ENCODE peak calls at places on chromosomes 3 and 15, in nine cellular contexts. One of them, this sample, is unnamed.
A peak's percentile ranks its signal among the peaks of the same experiment; 100 is the strongest.

GRCh38 chr3:124812291-124813265 is 74.6 kb downstream of the ITGB5 start:
- DNase-seq in stimulated activated CD4-positive, alpha-beta T cell treated with anti-CD3 and anti-CD28 coated beads, Interleukin-4, amount 100 ng/mL, for 48 hours: no peak
- DNase-seq in cardiac muscle cell: no peak
- DNase-seq in progenitor cell of endocrine pancreas: no peak
- DNase-seq in GOT3: peak; percentile 30
- DNase-seq in Daoy: peak; percentile 96
- DNase-seq in effector memory CD4-positive, alpha-beta T cell: no peak
- DNase-seq in NCI-H446 treated with DMSO at 0.1 percent for 48 hours: peak; percentile 92
- DNase-seq in M059J: peak; percentile 99
- DNase-seq in this sample: peak; percentile 76

GRCh38 chr3:194588236-194588635 is 45.0 kb downstream of the TMEM44 start:
- DNase-seq in stimulated activated CD4-positive, alpha-beta T cell treated with anti-CD3 and anti-CD28 coated beads, Interleukin-4, amount 100 ng/mL, for 48 hours: no peak
- DNase-seq in cardiac muscle cell: no peak
- DNase-seq in progenitor cell of endocrine pancreas: no peak
- DNase-seq in GOT3: no peak
- DNase-seq in Daoy: no peak
- DNase-seq in effector memory CD4-positive, alpha-beta T cell: no peak
- DNase-seq in NCI-H446 treated with DMSO at 0.1 percent for 48 hours: no peak
- DNase-seq in M059J: no peak
- DNase-seq in this sample: no peak

GRCh38 chr3:100535610-100535943 is 43.2 kb downstream of the TMEM45A start:
- DNase-seq in stimulated activated CD4-positive, alpha-beta T cell treated with anti-CD3 and anti-CD28 coated beads, Interleukin-4, amount 100 ng/mL, for 48 hours: no peak
- DNase-seq in cardiac muscle cell: no peak
- DNase-seq in progenitor cell of endocrine pancreas: no peak
- DNase-seq in GOT3: no peak
- DNase-seq in Daoy: no peak
- DNase-seq in effector memory CD4-positive, alpha-beta T cell: no peak
- DNase-seq in NCI-H446 treated with DMSO at 0.1 percent for 48 hours: no peak
- DNase-seq in M059J: no peak
- DNase-seq in this sample: no peak

GRCh38 chr3:43773273-43774104 is 82.8 kb downstream of the ABHD5 start:
- DNase-seq in stimulated activated CD4-positive, alpha-beta T cell treated with anti-CD3 and anti-CD28 coated beads, Interleukin-4, amount 100 ng/mL, for 48 hours: no peak
- DNase-seq in cardiac muscle cell: peak; percentile 33
- DNase-seq in progenitor cell of endocrine pancreas: no peak
- DNase-seq in GOT3: no peak
- DNase-seq in Daoy: no peak
- DNase-seq in effector memory CD4-positive, alpha-beta T cell: peak; percentile 22
- DNase-seq in NCI-H446 treated with DMSO at 0.1 percent for 48 hours: no peak
- DNase-seq in M059J: no peak
- DNase-seq in this sample: no peak

GRCh38 chr3:183815565-183815943 is 9.8 kb downstream of the MAP6D1 start:
- DNase-seq in stimulated activated CD4-positive, alpha-beta T cell treated with anti-CD3 and anti-CD28 coated beads, Interleukin-4, amount 100 ng/mL, for 48 hours: no peak
- DNase-seq in cardiac muscle cell: no peak
- DNase-seq in progenitor cell of endocrine pancreas: no peak
- DNase-seq in GOT3: no peak
- DNase-seq in Daoy: no peak
- DNase-seq in effector memory CD4-positive, alpha-beta T cell: no peak
- DNase-seq in NCI-H446 treated with DMSO at 0.1 percent for 48 hours: no peak
- DNase-seq in M059J: no peak
- DNase-seq in this sample: no peak

GRCh38 chr3:156768390-156768789 is 57.8 kb upstream of the LEKR1 start:
- DNase-seq in stimulated activated CD4-positive, alpha-beta T cell treated with anti-CD3 and anti-CD28 coated beads, Interleukin-4, amount 100 ng/mL, for 48 hours: no peak
- DNase-seq in cardiac muscle cell: no peak
- DNase-seq in progenitor cell of endocrine pancreas: no peak
- DNase-seq in GOT3: no peak
- DNase-seq in Daoy: no peak
- DNase-seq in effector memory CD4-positive, alpha-beta T cell: no peak
- DNase-seq in NCI-H446 treated with DMSO at 0.1 percent for 48 hours: no peak
- DNase-seq in M059J: no peak
- DNase-seq in this sample: no peak

GRCh38 chr3:124381565-124382333 is 348.5 kb upstream of the UMPS start:
- DNase-seq in stimulated activated CD4-positive, alpha-beta T cell treated with anti-CD3 and anti-CD28 coated beads, Interleukin-4, amount 100 ng/mL, for 48 hours: no peak
- DNase-seq in cardiac muscle cell: no peak
- DNase-seq in progenitor cell of endocrine pancreas: no peak
- DNase-seq in GOT3: no peak
- DNase-seq in Daoy: no peak
- DNase-seq in effector memory CD4-positive, alpha-beta T cell: no peak
- DNase-seq in NCI-H446 treated with DMSO at 0.1 percent for 48 hours: no peak
- DNase-seq in M059J: peak; percentile 18
- DNase-seq in this sample: no peak

GRCh38 chr15:101068961-101069734 is 150.0 kb downstream of the LRRK1 start:
- DNase-seq in stimulated activated CD4-positive, alpha-beta T cell treated with anti-CD3 and anti-CD28 coated beads, Interleukin-4, amount 100 ng/mL, for 48 hours: no peak
- DNase-seq in cardiac muscle cell: peak; percentile 81
- DNase-seq in progenitor cell of endocrine pancreas: peak; percentile 31
- DNase-seq in GOT3: no peak
- DNase-seq in Daoy: no peak
- DNase-seq in effector memory CD4-positive, alpha-beta T cell: no peak
- DNase-seq in NCI-H446 treated with DMSO at 0.1 percent for 48 hours: no peak
- DNase-seq in M059J: peak; percentile 28
- DNase-seq in this sample: no peak

GRCh38 chr3:10357592-10358308 is 36.8 kb upstream of the SEC13 start:
- DNase-seq in stimulated activated CD4-positive, alpha-beta T cell treated with anti-CD3 and anti-CD28 coated beads, Interleukin-4, amount 100 ng/mL, for 48 hours: no peak
- DNase-seq in cardiac muscle cell: no peak
- DNase-seq in progenitor cell of endocrine pancreas: no peak
- DNase-seq in GOT3: peak; percentile 77
- DNase-seq in Daoy: peak; percentile 95
- DNase-seq in effector memory CD4-positive, alpha-beta T cell: no peak
- DNase-seq in NCI-H446 treated with DMSO at 0.1 percent for 48 hours: no peak
- DNase-seq in M059J: peak; percentile 89
- DNase-seq in this sample: peak; percentile 85

GRCh38 chr3:170614214-170614966 is 28.5 kb upstream of the SLC7A14 start:
- DNase-seq in stimulated activated CD4-positive, alpha-beta T cell treated with anti-CD3 and anti-CD28 coated beads, Interleukin-4, amount 100 ng/mL, for 48 hours: no peak
- DNase-seq in cardiac muscle cell: no peak
- DNase-seq in progenitor cell of endocrine pancreas: no peak
- DNase-seq in GOT3: no peak
- DNase-seq in Daoy: peak; percentile 74
- DNase-seq in effector memory CD4-positive, alpha-beta T cell: no peak
- DNase-seq in NCI-H446 treated with DMSO at 0.1 percent for 48 hours: no peak
- DNase-seq in M059J: peak; percentile 93
- DNase-seq in this sample: no peak

GRCh38 chr15:65062061-65062460 is 5.7 kb downstream of the RASL12 start:
- DNase-seq in stimulated activated CD4-positive, alpha-beta T cell treated with anti-CD3 and anti-CD28 coated beads, Interleukin-4, amount 100 ng/mL, for 48 hours: no peak
- DNase-seq in cardiac muscle cell: no peak
- DNase-seq in progenitor cell of endocrine pancreas: no peak
- DNase-seq in GOT3: no peak
- DNase-seq in Daoy: no peak
- DNase-seq in effector memory CD4-positive, alpha-beta T cell: no peak
- DNase-seq in NCI-H446 treated with DMSO at 0.1 percent for 48 hours: no peak
- DNase-seq in M059J: no peak
- DNase-seq in this sample: no peak

GRCh38 chr3:71916747-71917369 is 131.9 kb upstream of the PROK2 start:
- DNase-seq in stimulated activated CD4-positive, alpha-beta T cell treated with anti-CD3 and anti-CD28 coated beads, Interleukin-4, amount 100 ng/mL, for 48 hours: no peak
- DNase-seq in cardiac muscle cell: no peak
- DNase-seq in progenitor cell of endocrine pancreas: no peak
- DNase-seq in GOT3: no peak
- DNase-seq in Daoy: peak; percentile 10
- DNase-seq in effector memory CD4-positive, alpha-beta T cell: no peak
- DNase-seq in NCI-H446 treated with DMSO at 0.1 percent for 48 hours: no peak
- DNase-seq in M059J: no peak
- DNase-seq in this sample: no peak

GRCh38 chr15:101489633-101490407 is at the start of gene PCSK6:
- DNase-seq in stimulated activated CD4-positive, alpha-beta T cell treated with anti-CD3 and anti-CD28 coated beads, Interleukin-4, amount 100 ng/mL, for 48 hours: no peak
- DNase-seq in cardiac muscle cell: peak; percentile 63
- DNase-seq in progenitor cell of endocrine pancreas: no peak
- DNase-seq in GOT3: no peak
- DNase-seq in Daoy: peak; percentile 33
- DNase-seq in effector memory CD4-positive, alpha-beta T cell: no peak
- DNase-seq in NCI-H446 treated with DMSO at 0.1 percent for 48 hours: no peak
- DNase-seq in M059J: no peak
- DNase-seq in this sample: no peak

GRCh38 chr15:74050127-74050526 is 32.2 kb downstream of the GOLGA6A start:
- DNase-seq in stimulated activated CD4-positive, alpha-beta T cell treated with anti-CD3 and anti-CD28 coated beads, Interleukin-4, amount 100 ng/mL, for 48 hours: no peak
- DNase-seq in cardiac muscle cell: no peak
- DNase-seq in progenitor cell of endocrine pancreas: no peak
- DNase-seq in GOT3: no peak
- DNase-seq in Daoy: no peak
- DNase-seq in effector memory CD4-positive, alpha-beta T cell: no peak
- DNase-seq in NCI-H446 treated with DMSO at 0.1 percent for 48 hours: no peak
- DNase-seq in M059J: no peak
- DNase-seq in this sample: no peak

GRCh38 chr3:177525987-177526712 is 328.9 kb upstream of the TBL1XR1 start:
- DNase-seq in stimulated activated CD4-positive, alpha-beta T cell treated with anti-CD3 and anti-CD28 coated beads, Interleukin-4, amount 100 ng/mL, for 48 hours: no peak
- DNase-seq in cardiac muscle cell: no peak
- DNase-seq in progenitor cell of endocrine pancreas: no peak
- DNase-seq in GOT3: no peak
- DNase-seq in Daoy: peak; percentile 39
- DNase-seq in effector memory CD4-positive, alpha-beta T cell: no peak
- DNase-seq in NCI-H446 treated with DMSO at 0.1 percent for 48 hours: no peak
- DNase-seq in M059J: peak; percentile 98
- DNase-seq in this sample: no peak

GRCh38 chr15:70093481-70094309 is 4.0 kb downstream of the TLE3 start:
- DNase-seq in stimulated activated CD4-positive, alpha-beta T cell treated with anti-CD3 and anti-CD28 coated beads, Interleukin-4, amount 100 ng/mL, for 48 hours: no peak
- DNase-seq in cardiac muscle cell: no peak
- DNase-seq in progenitor cell of endocrine pancreas: no peak
- DNase-seq in GOT3: no peak
- DNase-seq in Daoy: peak; percentile 29
- DNase-seq in effector memory CD4-positive, alpha-beta T cell: no peak
- DNase-seq in NCI-H446 treated with DMSO at 0.1 percent for 48 hours: no peak
- DNase-seq in M059J: peak; percentile 10
- DNase-seq in this sample: no peak

GRCh38 chr3:115651089-115651488 is 27.8 kb downstream of the GAP43 start:
- DNase-seq in stimulated activated CD4-positive, alpha-beta T cell treated with anti-CD3 and anti-CD28 coated beads, Interleukin-4, amount 100 ng/mL, for 48 hours: no peak
- DNase-seq in cardiac muscle cell: no peak
- DNase-seq in progenitor cell of endocrine pancreas: no peak
- DNase-seq in GOT3: no peak
- DNase-seq in Daoy: no peak
- DNase-seq in effector memory CD4-positive, alpha-beta T cell: no peak
- DNase-seq in NCI-H446 treated with DMSO at 0.1 percent for 48 hours: no peak
- DNase-seq in M059J: no peak
- DNase-seq in this sample: no peak

GRCh38 chr3:14680716-14681115 is 5.8 kb downstream of the C3orf20 start:
- DNase-seq in stimulated activated CD4-positive, alpha-beta T cell treated with anti-CD3 and anti-CD28 coated beads, Interleukin-4, amount 100 ng/mL, for 48 hours: no peak
- DNase-seq in cardiac muscle cell: no peak
- DNase-seq in progenitor cell of endocrine pancreas: no peak
- DNase-seq in GOT3: no peak
- DNase-seq in Daoy: no peak
- DNase-seq in effector memory CD4-positive, alpha-beta T cell: no peak
- DNase-seq in NCI-H446 treated with DMSO at 0.1 percent for 48 hours: no peak
- DNase-seq in M059J: peak; percentile 23
- DNase-seq in this sample: no peak

GRCh38 chr3:32646761-32647160 is 38.2 kb upstream of the CNOT10 start:
- DNase-seq in stimulated activated CD4-positive, alpha-beta T cell treated with anti-CD3 and anti-CD28 coated beads, Interleukin-4, amount 100 ng/mL, for 48 hours: no peak
- DNase-seq in cardiac muscle cell: no peak
- DNase-seq in progenitor cell of endocrine pancreas: no peak
- DNase-seq in GOT3: no peak
- DNase-seq in Daoy: no peak
- DNase-seq in effector memory CD4-positive, alpha-beta T cell: no peak
- DNase-seq in NCI-H446 treated with DMSO at 0.1 percent for 48 hours: no peak
- DNase-seq in M059J: no peak
- DNase-seq in this sample: no peak

GRCh38 chr3:71066356-71066755 is 517.2 kb downstream of the FOXP1 start:
- DNase-seq in stimulated activated CD4-positive, alpha-beta T cell treated with anti-CD3 and anti-CD28 coated beads, Interleukin-4, amount 100 ng/mL, for 48 hours: no peak
- DNase-seq in cardiac muscle cell: no peak
- DNase-seq in progenitor cell of endocrine pancreas: no peak
- DNase-seq in GOT3: no peak
- DNase-seq in Daoy: peak; percentile 27
- DNase-seq in effector memory CD4-positive, alpha-beta T cell: no peak
- DNase-seq in NCI-H446 treated with DMSO at 0.1 percent for 48 hours: no peak
- DNase-seq in M059J: no peak
- DNase-seq in this sample: no peak

This sample was measured in brain pericyte.